ENCODE peak calls at places on chromosome 17, in four cellular contexts. M, D, I and K are unnamed samples.
A peak's percentile ranks its signal among the peaks of the same experiment; 100 is the strongest.

GRCh38 chr17:68382582-68383085 is 74.7 kb downstream of the WIPI1 start:
- DNase-seq in M (no peak), D (no peak), I (no peak), K (peak; percentile 33)

GRCh38 chr17:6241381-6241780 is 171.2 kb downstream of the WSCD1 start:
- DNase-seq in M (no peak), D (no peak), I (no peak), K (peak; percentile 77)

GRCh38 chr17:66835476-66835875 is 559 bp downstream of the CACNG5 start:
- DNase-seq in M (peak; percentile 13), D (no peak), I (no peak), K (peak; percentile 65)

GRCh38 chr17:32495347-32496253 is 8.8 kb downstream of the CDK5R1 start:
- DNase-seq in M (peak; percentile 15), D (peak; percentile 80), I (no peak), K (no peak)

GRCh38 chr17:4607773-4608187 is 23.5 kb downstream of the SMTNL2 start:
- DNase-seq in M (no peak), D (peak; percentile 73), I (no peak), K (peak; percentile 70)

GRCh38 chr17:53707546-53707945 is 115.2 kb upstream of the KIF2B start:
- DNase-seq in M (no peak), D (no peak), I (no peak), K (no peak)

GRCh38 chr17:48593126-48593829 is at the start of gene HOXB5:
- DNase-seq in M (no peak), D (no peak), I (no peak), K (peak; percentile 86)

GRCh38 chr17:41907633-41908539 is 10.9 kb downstream of the ACLY start:
- DNase-seq in M (no peak), D (no peak), I (no peak), K (no peak)

GRCh38 chr17:42221886-42222745 is 27.8 kb upstream of the GHDC start:
- DNase-seq in M (peak; percentile 71), D (peak; percentile 34), I (peak; percentile 87), K (peak; percentile 85)

DNA sequence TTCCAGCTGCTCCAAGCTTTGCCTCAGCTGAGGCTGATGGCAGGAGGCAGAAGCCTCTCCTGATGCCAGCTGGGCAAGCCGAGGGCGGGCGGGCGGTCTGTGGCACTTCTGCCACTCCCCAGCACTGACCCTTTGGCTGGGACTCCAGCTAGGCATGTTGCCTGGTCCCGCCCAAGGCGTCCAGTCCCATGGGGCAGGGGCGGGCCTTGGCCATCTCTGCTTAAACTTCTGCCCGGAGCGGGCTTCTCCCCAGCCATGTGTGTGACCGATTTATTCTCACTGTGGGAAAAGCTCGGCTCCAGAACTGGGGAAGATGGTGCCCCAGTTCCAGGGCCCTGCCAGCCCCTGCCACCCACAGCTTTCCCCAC is 349.1 kb downstream of the SEC14L1 start:
- DNase-seq in M (no peak), D (peak; percentile 86), I (no peak), K (peak; percentile 43)
- H3K4me1 ChIP-seq in M (peaks cover 4% of the 10 kb centered on the region), D (peaks cover 19% of the 10 kb centered on the region), I (peaks cover 26% of the 10 kb centered on the region), K (no peaks in the 10 kb centered on the region)

DNA sequence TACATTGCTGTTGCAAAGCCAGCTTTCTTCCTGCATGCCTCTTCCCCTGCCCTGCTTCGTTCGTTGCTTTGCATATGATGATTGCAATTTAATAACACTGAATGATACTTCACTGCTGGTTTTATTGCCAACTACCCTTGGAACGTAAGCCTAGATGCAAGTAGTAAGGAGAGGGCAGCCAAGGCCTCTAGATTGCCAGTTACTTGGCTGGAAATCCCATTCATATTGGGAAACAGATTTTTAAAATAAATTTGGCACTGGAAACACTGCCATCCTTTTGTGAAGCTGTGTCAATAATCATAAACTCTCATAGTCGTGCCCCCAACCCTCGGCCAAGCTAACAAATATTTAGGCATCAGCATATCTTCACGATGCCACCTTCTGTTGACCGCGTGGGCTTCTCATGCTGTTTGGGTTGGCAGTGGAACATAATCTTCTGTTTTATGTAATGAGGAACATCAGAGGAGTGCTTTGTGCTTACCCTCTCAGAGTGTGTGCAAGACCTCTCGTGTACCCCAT is 86.5 kb downstream of the MAP2K6 start:
- DNase-seq in M (no peak), D (no peak), I (peak; percentile 72), K (no peak)
- H3K4me1 ChIP-seq in M (peaks cover 48% of the 10 kb centered on the region), D (peaks cover 61% of the 10 kb centered on the region), I (peaks cover 67% of the 10 kb centered on the region), K (peaks cover 19% of the 10 kb centered on the region)

GRCh38 chr17:61413654-61414133 is 14.1 kb downstream of the TBX2 start:
- DNase-seq in M (no peak), D (no peak), I (no peak), K (peak; percentile 45)

GRCh38 chr17:61415374-61416210 is 15.9 kb downstream of the TBX2 start:
- DNase-seq in M (no peak), D (no peak), I (no peak), K (peak; percentile 56)

GRCh38 chr17:61414936-61415251 is 15.3 kb downstream of the TBX2 start:
- DNase-seq in M (no peak), D (no peak), I (no peak), K (peak; percentile 38)

GRCh38 chr17:61412860-61413653 is 13.4 kb downstream of the TBX2 start:
- DNase-seq in M (peak; percentile 60), D (no peak), I (no peak), K (no peak)

DNA sequence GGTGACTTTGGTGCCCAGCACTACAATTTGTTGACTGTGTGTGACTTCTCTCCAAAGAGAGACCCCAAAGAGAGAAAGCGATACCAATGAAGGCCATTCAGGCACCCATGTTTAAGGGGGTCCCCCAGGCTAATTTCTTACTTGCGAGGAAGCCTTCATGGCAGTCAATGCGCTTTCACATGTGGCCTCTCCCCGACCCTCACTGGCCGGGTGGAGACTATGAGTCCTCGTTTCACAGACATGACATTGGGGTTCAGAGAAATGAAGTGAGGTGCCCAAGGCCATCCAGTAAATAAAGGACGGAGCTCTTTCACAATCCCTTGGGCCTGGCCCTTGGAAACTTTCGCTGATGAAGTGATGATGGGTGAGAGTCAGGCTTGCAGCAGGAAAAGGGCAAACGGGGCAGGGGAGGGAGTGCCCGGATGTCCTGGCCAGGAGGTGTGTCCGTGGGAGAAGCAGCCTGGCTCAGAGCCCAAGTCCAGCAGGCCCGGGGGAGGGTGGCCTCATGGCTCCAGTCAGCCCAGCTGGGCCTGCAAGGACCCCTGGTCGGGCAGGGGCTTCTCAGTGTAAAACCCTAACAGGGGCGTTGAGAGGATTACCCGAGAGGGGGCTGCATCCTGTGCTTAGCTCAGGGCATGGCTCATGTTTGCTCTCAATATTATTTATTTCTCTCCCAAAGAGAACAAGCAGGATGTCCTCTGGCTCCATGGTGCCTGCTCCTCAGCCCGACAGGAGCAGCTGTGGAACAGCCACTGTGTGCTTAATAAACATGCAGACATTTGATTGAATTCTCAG is 14.7 kb downstream of the TBX2 start:
- DNase-seq in M (no peak), D (no peak), I (no peak), K (peak; percentile 51)
- H3K4me1 ChIP-seq in M (peaks cover 9% of the 10 kb centered on the region), D (peaks cover 11% of the 10 kb centered on the region), I (no peaks in the 10 kb centered on the region), K (no peaks in the 10 kb centered on the region)

DNA sequence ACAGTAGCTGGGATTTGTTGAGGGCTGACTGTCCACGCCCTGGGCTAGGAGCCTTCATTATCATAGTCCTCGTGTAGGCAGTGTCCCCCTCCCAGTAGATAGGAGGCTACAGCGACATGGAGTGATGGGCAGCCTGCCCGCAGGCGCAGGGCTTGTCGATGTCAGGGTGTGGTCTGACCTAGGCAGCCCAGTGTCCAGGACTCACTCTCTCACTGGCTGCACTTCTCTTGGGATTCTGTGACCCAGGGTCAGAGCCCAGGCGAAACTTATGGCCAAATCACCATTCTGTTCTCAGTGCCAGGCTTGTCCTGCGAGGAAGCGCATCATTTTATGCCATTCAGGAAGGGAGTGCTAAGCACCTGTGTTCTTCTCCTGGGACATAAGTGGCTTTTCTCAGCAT is 32.6 kb downstream of the SHISA6 start:
- DNase-seq in M (no peak), D (no peak), I (no peak), K (no peak)
- H3K4me1 ChIP-seq in M (peaks cover 5% of the 10 kb centered on the region), D (no peaks in the 10 kb centered on the region), I (no peaks in the 10 kb centered on the region), K (peaks cover 3% of the 10 kb centered on the region)

GRCh38 chr17:50141750-50142119 is 8.7 kb downstream of the PPP1R9B start:
- DNase-seq in M (no peak), D (no peak), I (no peak), K (no peak)

GRCh38 chr17:50144346-50144745 is 6.1 kb downstream of the PPP1R9B start:
- DNase-seq in M (no peak), D (no peak), I (peak; percentile 71), K (no peak)

GRCh38 chr17:50144845-50145531 is 5.5 kb downstream of the PPP1R9B start:
- DNase-seq in M (no peak), D (peak; percentile 72), I (no peak), K (no peak)

GRCh38 chr17:50145532-50146229 is 4.8 kb downstream of the PPP1R9B start:
- DNase-seq in M (no peak), D (no peak), I (no peak), K (no peak)

GRCh38 chr17:50143461-50144176 is 6.9 kb downstream of the PPP1R9B start:
- DNase-seq in M (no peak), D (no peak), I (no peak), K (no peak)
- H3K4me1 ChIP-seq in M (peaks cover 22% of the 10 kb centered on the region), D (peaks cover 36% of the 10 kb centered on the region), I (peaks cover 54% of the 10 kb centered on the region), K (peaks cover 9% of the 10 kb centered on the region)

DNA sequence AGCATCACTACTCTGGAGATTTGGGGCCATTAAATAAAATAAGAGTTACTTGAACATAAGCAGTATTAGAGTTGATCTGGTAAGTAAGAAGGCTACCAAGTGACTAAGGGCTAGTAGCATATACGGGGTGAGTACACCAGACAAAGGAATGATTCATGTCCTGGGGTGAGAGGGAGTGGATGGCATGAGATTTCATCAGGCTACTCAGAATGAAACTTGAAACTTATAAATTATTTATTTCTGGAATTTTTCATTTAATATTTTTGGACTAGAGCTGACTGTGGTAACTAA is 2.3 kb downstream of the SLFN5 start:
- DNase-seq in M (no peak), D (no peak), I (no peak), K (no peak)
- H3K4me1 ChIP-seq in M (peaks cover 11% of the 10 kb centered on the region), D (peaks cover 25% of the 10 kb centered on the region), I (peaks cover 26% of the 10 kb centered on the region), K (peaks cover 8% of the 10 kb centered on the region)

DNA sequence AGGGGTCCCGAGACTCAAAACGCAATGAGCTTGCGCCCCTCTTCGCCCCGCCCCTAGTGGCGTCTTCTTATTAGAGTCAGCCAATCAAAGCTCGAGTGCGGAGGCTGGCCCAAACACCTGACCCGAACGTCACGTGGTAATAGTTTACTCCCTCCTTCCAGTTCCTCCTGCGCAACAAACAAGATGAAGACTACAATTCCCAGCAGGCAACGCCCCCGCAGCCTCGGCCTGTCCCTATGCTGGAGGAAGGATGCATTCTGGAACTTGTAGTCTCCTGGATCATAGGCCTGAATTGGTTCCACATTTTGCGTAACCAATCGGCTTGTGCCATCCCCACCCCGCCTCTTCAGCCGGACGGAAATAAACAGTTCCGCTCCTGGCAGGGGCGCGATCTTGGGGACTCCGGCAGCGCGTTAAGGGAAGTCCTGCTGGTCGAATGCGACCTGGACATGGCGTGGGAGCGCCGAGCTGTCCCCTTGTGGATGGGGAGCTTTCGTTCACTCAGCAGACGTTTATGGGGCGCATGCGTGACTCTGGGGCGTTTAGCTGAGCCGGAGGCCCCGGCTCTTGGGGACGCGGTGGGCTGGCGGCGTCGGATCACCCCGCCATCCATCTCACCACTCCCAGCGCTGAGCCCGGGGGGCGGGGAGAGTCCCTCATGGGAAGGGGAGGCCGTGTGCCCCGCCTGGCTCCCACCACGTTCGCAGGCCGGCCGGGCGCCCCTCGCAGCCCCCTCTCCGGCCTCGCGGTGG is at the start of gene WBP2:
- DNase-seq in M (peak; percentile 100), D (peak; percentile 98), I (peak; percentile 100), K (peak; percentile 100)
- H3K4me1 ChIP-seq in M (peaks cover 4% of the 10 kb centered on the region), D (peaks cover 42% of the 10 kb centered on the region), I (peaks cover 29% of the 10 kb centered on the region), K (no peaks in the 10 kb centered on the region)